ENCODE peak calls at places on chromosomes 4 and X, in six cellular contexts. H is GM10248; Y is IMR-90; Q is stimulated activated CD4-positive, alpha-beta T cell treated with anti-CD3 and anti-CD28 coated beads, TNF-alpha, amount 100 ng/mL, for 4 hours; N is NCI-H1092 treated with DMSO at 0.1 percent for 48 hours; A is AML-193. C is an unnamed sample.
A peak's percentile ranks its signal among the peaks of the same experiment; 100 is the strongest.

GRCh38 chr4:128571747-128572146 is 237.8 kb upstream of the JADE1 start:
- DNase-seq in H (no peak), Y (peak; percentile 96), Q (no peak), N (no peak), A (peak; percentile 8), C (no peak)

GRCh38 chr4:81984746-81985145 is 389.0 kb downstream of the HNRNPD start:
- DNase-seq in H (no peak), Y (no peak), Q (no peak), N (no peak), A (no peak), C (no peak)

GRCh38 chr4:106583567-106583966 is 215.0 kb upstream of the GIMD1 start:
- DNase-seq in H (no peak), Y (peak; percentile 94), Q (no peak), N (no peak), A (peak; percentile 9), C (no peak)

GRCh38 chr4:173259310-173259709 is 74.8 kb downstream of the HMGB2 start:
- DNase-seq in H (no peak), Y (no peak), Q (no peak), N (no peak), A (no peak), C (no peak)

GRCh38 chr4:2940267-2941137 is 22.7 kb downstream of the NOP14 start:
- DNase-seq in H (no peak), Y (no peak), Q (no peak), N (no peak), A (no peak), C (no peak)

GRCh38 chr4:168815373-168816345 is 194.4 kb downstream of the CBR4 start:
- DNase-seq in H (no peak), Y (peak; percentile 87), Q (no peak), N (no peak), A (no peak), C (no peak)

GRCh38 chr4:123856689-123857545 is 460.3 kb downstream of the SPRY1 start:
- DNase-seq in H (no peak), Y (peak; percentile 62), Q (no peak), N (no peak), A (no peak), C (no peak)

GRCh38 chr4:142532054-142532453 is 314.0 kb downstream of the INPP4B start:
- DNase-seq in H (no peak), Y (no peak), Q (no peak), N (no peak), A (no peak), C (no peak)

GRCh38 chr4:89259435-89260028 is 48.1 kb downstream of the GPRIN3 start:
- DNase-seq in H (no peak), Y (no peak), Q (no peak), N (no peak), A (no peak), C (no peak)

GRCh38 chr4:35228318-35228717 is 1016.0 kb downstream of the ARAP2 start:
- DNase-seq in H (no peak), Y (no peak), Q (no peak), N (no peak), A (no peak), C (no peak)

GRCh38 chr4:172232966-172233365 is 419.8 kb downstream of the GALNTL6 start:
- DNase-seq in H (no peak), Y (no peak), Q (no peak), N (no peak), A (no peak), C (no peak)

GRCh38 chr4:7760706-7761105 is 179.0 kb downstream of the AFAP1 start:
- DNase-seq in H (no peak), Y (no peak), Q (no peak), N (no peak), A (no peak), C (no peak)

GRCh38 chr4:5137927-5138326 is 86.6 kb downstream of the STK32B start:
- DNase-seq in H (no peak), Y (peak; percentile 17), Q (no peak), N (no peak), A (no peak), C (no peak)

GRCh38 chrX:113644426-113644825 is 803.8 kb upstream of the AMOT start:
- DNase-seq in H (no peak), Y (no peak), Q (no peak), N (no peak), A (no peak), C (no peak)

GRCh38 chrX:155997436-155997835 is at the start of gene IL9R:
- DNase-seq in H (peak; percentile 58), Y (no peak), Q (no peak), N (no peak), A (no peak), C (peak; percentile 65)

GRCh38 chr4:184355111-184355604 is 119.2 kb downstream of the IRF2 start:
- DNase-seq in H (no peak), Y (peak; percentile 93), Q (no peak), N (no peak), A (peak; percentile 99), C (peak; percentile 58)